ENCODE peak calls at places on chromosomes 2 and 18, in five cellular contexts. J is GM23248, H is PC-3, Y is MM.1S, U is PC-9. F is an unnamed sample. For H3K4me1 and H3F3A, the result is how much of the 10 kb centered on the place peaks cover.

GRCh38 chr2:227862741-227863588 is 8.5 kb upstream of the DAW1 start:
- DNase-seq in J (peak), U (peak), Y (no peak), H (peak), F (no peak)

GRCh38 chr2:108612514-108613183 is 78.4 kb downstream of the LIMS1 start:
- DNase-seq in U (no peak), H (no peak), J (no peak), Y (peak), F (no peak)

GRCh38 chr2:134190062-134190806 is 63.6 kb upstream of the MGAT5 start:
- DNase-seq in Y (no peak), H (no peak), U (no peak), J (no peak), F (no peak)

GRCh38 chr2:184031402-184032147 is 566.8 kb upstream of the ZNF804A start:
- DNase-seq in U (no peak), H (peak), J (no peak), Y (no peak), F (peak)

GRCh38 chr2:174840436-174840835 is 76.2 kb upstream of the CHRNA1 start:
- DNase-seq in J (peak), U (no peak), Y (no peak), H (no peak), F (no peak)

GRCh38 chr18:12783524-12783923 is 80.7 kb downstream of the PSMG2 start:
- DNase-seq in U (no peak), Y (no peak), J (no peak), H (no peak), F (no peak)

GRCh38 chr18:35408843-35409261 is 31.7 kb upstream of the ZNF396 start:
- DNase-seq in Y (no peak), U (no peak), H (no peak), J (no peak), F (no peak)

GRCh38 chr2:12151716-12152115 is 405.3 kb downstream of the LPIN1 start:
- DNase-seq in H (no peak), U (no peak), J (no peak), Y (no peak), F (no peak)

GRCh38 chr2:224565452-224566035 is 19.6 kb downstream of the CUL3 start:
- DNase-seq in H (peak), U (no peak), J (no peak), Y (no peak), F (no peak)

GRCh38 chr18:79394438-79395307 is 1.1 kb upstream of the NFATC1 start:
- DNase-seq in H (peak), J (peak), Y (no peak), U (no peak), F (peak)

GRCh38 chr2:191012845-191013616 is 940 bp downstream of the STAT1 start:
- DNase-seq in H (no peak), Y (no peak), U (no peak), J (peak), F (no peak)
- H3K4me1 ChIP-seq in H (under half), Y (under half), U (under half), J (under half), F (under half)

GRCh38 chr2:132607407-132607806 is 62.6 kb downstream of the LYPD1 start:
- DNase-seq in H (no peak), Y (no peak), J (no peak), U (no peak), F (no peak)

GRCh38 chr2:132605236-132606180 is 64.5 kb downstream of the LYPD1 start:
- DNase-seq in J (no peak), Y (no peak), U (no peak), H (no peak), F (no peak)

GRCh38 chr2:132609101-132609890 is 60.7 kb downstream of the LYPD1 start:
- DNase-seq in J (no peak), Y (no peak), U (no peak), H (no peak), F (no peak)

GRCh38 chr2:132606649-132607048 is 63.4 kb downstream of the LYPD1 start:
- DNase-seq in H (no peak), Y (no peak), U (no peak), J (no peak), F (no peak)

GRCh38 chr2:132608222-132608795 is 61.7 kb downstream of the LYPD1 start:
- DNase-seq in Y (no peak), U (no peak), J (no peak), H (no peak), F (no peak)
- H2AFZ ChIP-seq in Y (no peak), U (no peak), J (no peak), H (no peak), F (no peak)

GRCh38 chr2:33215299-33215698 is 261.1 kb upstream of the RASGRP3 start:
- DNase-seq in U (no peak), H (peak), J (peak), Y (no peak), F (no peak)
- H3F3A ChIP-seq in U (under half), H (under half), J (half or more), Y (under half), F (under half)

DNA sequence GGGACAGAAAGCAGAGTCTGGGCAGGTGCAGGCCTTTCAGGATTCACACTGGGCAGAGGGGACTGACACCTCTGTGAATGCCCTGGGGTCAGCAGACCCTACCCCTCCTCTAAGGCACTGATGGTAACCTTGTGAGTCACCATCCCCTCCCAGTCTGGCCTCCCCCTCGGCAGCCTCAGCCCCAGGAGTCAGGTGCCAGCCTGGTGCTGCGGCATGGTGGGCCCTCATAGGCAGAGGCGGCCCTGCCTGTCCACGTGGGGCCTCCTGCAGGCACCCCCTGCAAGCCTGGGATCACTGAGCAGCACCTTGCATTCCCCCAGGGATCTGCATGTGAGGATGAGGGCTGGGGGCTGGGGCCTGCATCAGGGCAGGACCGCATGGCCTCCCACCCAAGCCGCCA is 4.8 kb upstream of the GPR17 start:
- DNase-seq in U (no peak), J (no peak), Y (no peak), H (no peak), F (no peak)
- H3K4me1 ChIP-seq in U (under half), J (under half), Y (under half), H (under half), F (under half)